ENCODE peak calls at places on chromosomes 12 and 14, in four cellular contexts. One of them, this sample, is unnamed.

GRCh38 chr12:76755829-76756379 is 8.0 kb upstream of the ZDHHC17 start:
- DNase-seq in prostate gland: no peak
- DNase-seq in stomach: no peak
- DNase-seq in ovary: no peak
- DNase-seq in this sample: no peak

GRCh38 chr12:14896477-14897184 is 11.0 kb upstream of the MGP start:
- DNase-seq in prostate gland: no peak
- DNase-seq in stomach: no peak
- DNase-seq in ovary: no peak
- DNase-seq in this sample: no peak

GRCh38 chr12:119417440-119417839 is 82.9 kb downstream of the CCDC60 start:
- DNase-seq in prostate gland: no peak
- DNase-seq in stomach: no peak
- DNase-seq in ovary: no peak
- DNase-seq in this sample: no peak

GRCh38 chr14:52790011-52790755 is 1.2 kb downstream of the GNPNAT1 start:
- DNase-seq in prostate gland: no peak
- DNase-seq in stomach: no peak
- DNase-seq in ovary: no peak
- DNase-seq in this sample: no peak

GRCh38 chr14:102539544-102540309 is 30.2 kb upstream of the ANKRD9 start:
- DNase-seq in prostate gland: no peak
- DNase-seq in stomach: no peak
- DNase-seq in ovary: peak; percentile 79
- DNase-seq in this sample: no peak

GRCh38 chr12:96907681-96908163 is 665 bp downstream of the NEDD1 start:
- DNase-seq in prostate gland: peak; percentile 15
- DNase-seq in stomach: no peak
- DNase-seq in ovary: peak; percentile 36
- DNase-seq in this sample: no peak

GRCh38 chr12:124445121-124445718 is 122.2 kb downstream of the NCOR2 start:
- DNase-seq in prostate gland: no peak
- DNase-seq in stomach: no peak
- DNase-seq in ovary: no peak
- DNase-seq in this sample: no peak

GRCh38 chr12:19150273-19150895 is 20.9 kb downstream of the PLEKHA5 start:
- DNase-seq in prostate gland: no peak
- DNase-seq in stomach: no peak
- DNase-seq in ovary: no peak
- DNase-seq in this sample: no peak

GRCh38 chr14:68576031-68576430 is 216.8 kb downstream of the ZFP36L1 start:
- DNase-seq in prostate gland: no peak
- DNase-seq in stomach: no peak
- DNase-seq in ovary: no peak
- DNase-seq in this sample: no peak

GRCh38 chr12:130438711-130439110 is 101.0 kb downstream of the PIWIL1 start:
- DNase-seq in prostate gland: no peak
- DNase-seq in stomach: no peak
- DNase-seq in ovary: no peak
- DNase-seq in this sample: no peak

GRCh38 chr12:22631863-22632463 is 7.0 kb downstream of the ETNK1 start:
- DNase-seq in prostate gland: no peak
- DNase-seq in stomach: no peak
- DNase-seq in ovary: no peak
- DNase-seq in this sample: no peak

GRCh38 chr14:86946446-86946845 is 1046.5 kb downstream of the GALC start:
- DNase-seq in prostate gland: no peak
- DNase-seq in stomach: no peak
- DNase-seq in ovary: no peak
- DNase-seq in this sample: no peak

GRCh38 chr12:129696952-129697351 is 206.9 kb downstream of the TMEM132D start:
- DNase-seq in prostate gland: no peak
- DNase-seq in stomach: no peak
- DNase-seq in ovary: no peak
- DNase-seq in this sample: no peak

GRCh38 chr14:102541771-102542170 is 32.2 kb upstream of the ANKRD9 start:
- DNase-seq in prostate gland: no peak
- DNase-seq in stomach: no peak
- DNase-seq in ovary: no peak
- DNase-seq in this sample: no peak

GRCh38 chr12:24822121-24822899 is 126.6 kb downstream of the BCAT1 start:
- DNase-seq in prostate gland: no peak
- DNase-seq in stomach: no peak
- DNase-seq in ovary: no peak
- DNase-seq in this sample: no peak

GRCh38 chr14:105861985-105862465 is 335.6 kb downstream of the TMEM121 start:
- DNase-seq in prostate gland: no peak
- DNase-seq in stomach: peak; percentile 23
- DNase-seq in ovary: no peak
- DNase-seq in this sample: no peak

GRCh38 chr14:91438845-91439244 is 21.2 kb upstream of the CCDC88C start:
- DNase-seq in prostate gland: no peak
- DNase-seq in stomach: no peak
- DNase-seq in ovary: no peak
- DNase-seq in this sample: no peak

GRCh38 chr12:27703720-27704452 is 6.7 kb upstream of the MRPS35 start:
- DNase-seq in prostate gland: peak; percentile 73
- DNase-seq in stomach: peak; percentile 84
- DNase-seq in ovary: peak; percentile 47
- DNase-seq in this sample: peak; percentile 91

GRCh38 chr12:47707905-47708543 is 2.2 kb upstream of the RPAP3 start:
- DNase-seq in prostate gland: no peak
- DNase-seq in stomach: no peak
- DNase-seq in ovary: no peak
- DNase-seq in this sample: no peak

GRCh38 chr12:12902036-12902435 is 10.7 kb downstream of the GPRC5A start:
- DNase-seq in prostate gland: no peak
- DNase-seq in stomach: no peak
- DNase-seq in ovary: no peak
- DNase-seq in this sample: peak; percentile 49

GRCh38 chr12:92553389-92553788 is 149.4 kb upstream of the PLEKHG7 start:
- DNase-seq in prostate gland: peak; percentile 72
- DNase-seq in stomach: peak; percentile 42
- DNase-seq in ovary: peak; percentile 35
- DNase-seq in this sample: peak; percentile 65

GRCh38 chr12:53492830-53493609 is 6.2 kb downstream of the MAP3K12 start:
- DNase-seq in prostate gland: peak; percentile 92
- DNase-seq in stomach: peak; percentile 92
- DNase-seq in ovary: peak; percentile 96
- DNase-seq in this sample: peak; percentile 93
- TF ChIP-seq POLR2A in prostate gland: peak; percentile 93
- TF ChIP-seq POLR2A in stomach: no peak
- TF ChIP-seq POLR2A in ovary: peak; percentile 68
- TF ChIP-seq POLR2A in this sample: no peak

GRCh38 chr12:6198556-6198955 is 1.6 kb upstream of the CD9 start:
- DNase-seq in prostate gland: no peak
- DNase-seq in stomach: no peak
- DNase-seq in ovary: no peak
- DNase-seq in this sample: peak; percentile 86

GRCh38 chr12:6199211-6199530 is 1.0 kb upstream of the CD9 start:
- DNase-seq in prostate gland: no peak
- DNase-seq in stomach: no peak
- DNase-seq in ovary: no peak
- DNase-seq in this sample: no peak

GRCh38 chr12:6201199-6201608 is 1.0 kb downstream of the CD9 start:
- DNase-seq in prostate gland: peak; percentile 74
- DNase-seq in stomach: no peak
- DNase-seq in ovary: no peak
- DNase-seq in this sample: no peak

GRCh38 chr12:6200266-6201198 is at the start of gene CD9:
- DNase-seq in prostate gland: peak; percentile 85
- DNase-seq in stomach: peak; percentile 75
- DNase-seq in ovary: no peak
- DNase-seq in this sample: peak; percentile 96

DNA sequence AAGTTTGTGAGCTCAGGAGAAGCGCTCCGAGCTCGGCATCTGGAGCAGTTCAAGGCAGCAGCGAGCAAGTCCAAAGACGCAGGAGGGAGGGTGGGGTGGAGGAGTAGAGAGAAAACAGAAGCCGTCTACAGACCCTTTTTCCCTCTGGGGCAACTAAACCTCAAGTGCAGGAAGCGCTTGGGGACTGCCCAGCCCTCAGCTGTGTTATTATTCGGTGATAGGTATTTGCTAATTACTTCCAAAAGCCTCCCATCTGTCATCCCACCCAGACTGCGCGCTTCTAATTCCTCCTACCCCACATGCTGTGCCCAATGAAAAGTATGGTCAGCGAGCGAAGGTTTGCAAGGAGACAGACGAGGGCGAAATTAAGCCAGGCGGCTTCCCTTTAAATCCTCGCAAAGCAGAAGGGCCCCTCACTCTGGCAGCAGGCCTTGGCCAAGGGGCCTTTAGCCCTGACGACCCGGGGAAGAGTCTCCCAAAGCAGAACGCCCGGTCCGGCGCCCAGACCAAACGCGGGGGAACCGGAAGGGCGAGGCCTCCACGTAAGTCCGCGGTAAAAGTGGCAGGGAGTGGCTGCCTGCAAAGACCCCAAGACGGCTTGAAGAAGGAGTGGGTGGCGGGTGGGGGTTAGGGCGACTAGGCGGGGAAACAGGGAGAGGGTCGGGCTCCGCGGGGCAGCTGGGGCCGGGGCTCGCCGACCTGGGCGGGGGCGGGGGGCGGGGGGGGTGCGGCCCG is 502 bp upstream of the CD9 start:
- DNase-seq in prostate gland: peak; percentile 64
- DNase-seq in stomach: no peak
- DNase-seq in ovary: peak; percentile 65
- DNase-seq in this sample: no peak
- H3K4me3 ChIP-seq in prostate gland: peak overlapping the region; percentile 98
- H3K4me3 ChIP-seq in stomach: peak overlapping the region; percentile 77
- H3K4me3 ChIP-seq in ovary: peak overlapping the region; percentile 63
- H3K4me3 ChIP-seq in this sample: peak overlapping the region; percentile 27

GRCh38 chr12:113221181-113221996 is at the start of gene TPCN1:
- DNase-seq in prostate gland: peak; percentile 100
- DNase-seq in stomach: peak; percentile 100
- DNase-seq in ovary: peak; percentile 99
- DNase-seq in this sample: peak; percentile 100
- TF ChIP-seq CTCF in prostate gland: no peak
- TF ChIP-seq CTCF in stomach: no peak
- TF ChIP-seq CTCF in ovary: peak; percentile 53
- TF ChIP-seq CTCF in this sample: no peak

DNA sequence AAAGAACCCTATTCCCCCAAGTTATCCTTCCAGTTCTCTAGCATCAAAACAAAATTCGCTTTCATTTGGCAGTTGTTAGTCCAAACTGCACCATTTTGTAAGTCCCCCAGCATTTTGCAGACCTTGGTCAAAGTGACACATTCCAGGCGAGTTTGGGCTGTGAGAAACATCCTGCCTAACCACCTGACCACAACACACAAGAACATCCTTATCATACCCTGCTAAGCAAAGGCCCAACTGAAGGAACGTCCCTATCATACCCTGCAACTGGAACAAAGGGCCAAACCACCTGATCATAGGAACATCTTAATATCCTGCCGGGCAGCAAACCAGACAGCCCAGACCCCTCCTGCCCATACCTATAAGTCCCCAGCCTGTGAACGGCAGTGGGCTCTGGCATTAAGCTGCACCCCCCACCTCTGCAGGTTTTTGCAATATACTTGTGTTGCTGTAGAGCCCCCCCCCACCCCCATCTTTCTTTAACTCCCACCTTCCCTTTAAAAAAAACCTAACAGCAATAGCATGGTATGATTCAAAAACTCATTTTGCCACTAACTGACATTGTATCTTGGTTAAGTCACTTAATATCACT is 2.7 kb downstream of the PCNX4 start:
- DNase-seq in prostate gland: no peak
- DNase-seq in stomach: no peak
- DNase-seq in ovary: no peak
- DNase-seq in this sample: no peak
- TF ChIP-seq POLR2A in prostate gland: no peak
- TF ChIP-seq POLR2A in stomach: no peak
- TF ChIP-seq POLR2A in ovary: no peak
- TF ChIP-seq POLR2A in this sample: no peak

GRCh38 chr12:51855586-51856428 is 7.3 kb upstream of the FIGNL2 start:
- DNase-seq in prostate gland: no peak
- DNase-seq in stomach: no peak
- DNase-seq in ovary: no peak
- DNase-seq in this sample: no peak
- H3K4me3 ChIP-seq in prostate gland: no peak overlapping the region
- H3K4me3 ChIP-seq in stomach: peak overlapping the region; percentile 11
- H3K4me3 ChIP-seq in ovary: no peak overlapping the region
- H3K4me3 ChIP-seq in this sample: no peak overlapping the region